ENCODE peak calls at places on chromosome 14, in eight cellular contexts. V is heart right ventricle, U is mucosa of descending colon, W is foreskin fibroblast, Q is cardiac fibroblast, L is astrocyte of the cerebellum, K is AG04449, I is astrocyte of the spinal cord. Y is an unnamed sample.

GRCh38 chr14:76696791-76697190 is 64.5 kb upstream of the VASH1 start:
- DNase-seq in K (no peak), W (no peak), Q (no peak), I (no peak), V (no peak), L (no peak), U (no peak), Y (no peak)

GRCh38 chr14:106883218-106883692 is 1356.9 kb downstream of the TMEM121 start:
- DNase-seq in I (no peak), U (peak), Q (peak), V (peak), W (no peak), L (no peak), K (no peak), Y (no peak)

GRCh38 chr14:48586099-48586498 is 910.7 kb upstream of the MDGA2 start:
- DNase-seq in I (no peak), U (no peak), Q (no peak), L (no peak), K (no peak), V (no peak), W (no peak), Y (no peak)

GRCh38 chr14:83988274-83988673 is 1541.7 kb upstream of the FLRT2 start:
- DNase-seq in U (no peak), I (no peak), V (no peak), Q (peak), K (no peak), W (no peak), L (no peak), Y (no peak)

GRCh38 chr14:69317780-69318179 is 57.8 kb downstream of the GALNT16 start:
- DNase-seq in K (no peak), V (no peak), I (no peak), L (no peak), W (peak), U (peak), Q (no peak), Y (no peak)

GRCh38 chr14:51310453-51311074 is 70.5 kb downstream of the TMX1 start:
- DNase-seq in U (peak), K (no peak), L (peak), Q (peak), W (peak), I (peak), V (no peak), Y (no peak)

GRCh38 chr14:21059842-21060589 is 2.4 kb downstream of the RNASE8 start:
- DNase-seq in I (no peak), L (no peak), K (no peak), V (no peak), U (no peak), W (no peak), Q (no peak), Y (no peak)

GRCh38 chr14:81535399-81536124 is 1.9 kb upstream of the SEL1L start:
- DNase-seq in U (no peak), W (no peak), K (no peak), L (no peak), Q (no peak), V (no peak), I (no peak), Y (no peak)

GRCh38 chr14:104361921-104362681 is 217.5 kb upstream of the C14orf180 start:
- DNase-seq in U (no peak), W (no peak), K (no peak), Q (no peak), L (no peak), V (no peak), I (no peak), Y (no peak)

GRCh38 chr14:72443991-72444431 is 449.9 kb downstream of the DPF3 start:
- DNase-seq in L (no peak), V (no peak), I (no peak), U (peak), K (no peak), Q (no peak), W (no peak), Y (no peak)

GRCh38 chr14:21711360-21711961 is 37.8 kb upstream of the OR4E1 start:
- DNase-seq in L (peak), I (peak), U (peak), W (peak), V (no peak), Q (peak), K (peak), Y (peak)

GRCh38 chr14:104865631-104866441 is 768 bp downstream of the CEP170B start:
- DNase-seq in K (peak), I (peak), Q (peak), U (peak), L (peak), W (peak), V (peak), Y (no peak)

GRCh38 chr14:78197088-78197487 is 26.9 kb downstream of the NRXN3 start:
- DNase-seq in K (no peak), I (no peak), Q (no peak), V (no peak), W (no peak), U (no peak), L (no peak), Y (no peak)

GRCh38 chr14:36083317-36083716 is 93.2 kb downstream of the PTCSC3 start:
- DNase-seq in I (no peak), L (no peak), V (no peak), U (no peak), Q (no peak), K (no peak), W (no peak), Y (no peak)

GRCh38 chr14:95840094-95840493 is 36.5 kb upstream of the TUNAR start:
- DNase-seq in W (no peak), K (no peak), I (no peak), L (no peak), U (no peak), V (no peak), Q (no peak), Y (no peak)

GRCh38 chr14:100446572-100446971 is 123.4 kb downstream of the SLC25A47 start:
- DNase-seq in U (no peak), L (no peak), K (no peak), I (no peak), V (no peak), W (no peak), Q (no peak), Y (peak)

GRCh38 chr14:105422695-105423487 is 3.3 kb downstream of the MTA1 start:
- DNase-seq in V (no peak), W (no peak), K (no peak), I (no peak), U (no peak), L (no peak), Q (no peak), Y (no peak)

GRCh38 chr14:74333909-74334308 is 14.4 kb upstream of the VRTN start:
- DNase-seq in U (no peak), W (peak), V (no peak), L (peak), I (peak), Q (peak), K (peak), Y (peak)

GRCh38 chr14:51121096-51121495 is 26.2 kb upstream of the TRIM9 start:
- DNase-seq in I (no peak), L (no peak), V (no peak), Q (peak), W (no peak), K (no peak), U (no peak), Y (no peak)

GRCh38 chr14:37992489-37992888 is 215.2 kb upstream of the SSTR1 start:
- DNase-seq in K (no peak), I (no peak), Q (no peak), V (no peak), U (no peak), W (no peak), L (no peak), Y (no peak)

GRCh38 chr14:21428930-21429329 is 27.0 kb downstream of the CHD8 start:
- DNase-seq in L (no peak), I (peak), K (no peak), W (no peak), Q (no peak), U (peak), V (peak), Y (no peak)

GRCh38 chr14:61530296-61530695 is 165.0 kb upstream of the HIF1A start:
- DNase-seq in V (no peak), L (no peak), K (no peak), I (no peak), W (no peak), U (no peak), Q (no peak), Y (no peak)

GRCh38 chr14:33564774-33565630 is 385.9 kb downstream of the EGLN3 start:
- DNase-seq in K (peak), V (no peak), Q (peak), U (no peak), I (peak), L (peak), W (no peak), Y (peak)

GRCh38 chr14:74655597-74656389 is 43.8 kb upstream of the LTBP2 start:
- DNase-seq in U (no peak), I (peak), V (no peak), Q (peak), W (peak), L (no peak), K (peak), Y (peak)

GRCh38 chr14:73460691-73461127 is 2.4 kb upstream of the NUMB start:
- DNase-seq in Q (peak), I (peak), L (no peak), U (peak), V (no peak), W (peak), K (no peak), Y (no peak)

GRCh38 chr14:90109858-90110257 is 48.1 kb downstream of the KCNK13 start:
- DNase-seq in K (no peak), W (no peak), U (no peak), I (no peak), L (no peak), Q (peak), V (no peak), Y (no peak)

GRCh38 chr14:65179918-65180724 is 77.8 kb upstream of the MAX start:
- DNase-seq in L (peak), Q (peak), K (no peak), U (peak), W (peak), V (no peak), I (peak), Y (peak)

DNA sequence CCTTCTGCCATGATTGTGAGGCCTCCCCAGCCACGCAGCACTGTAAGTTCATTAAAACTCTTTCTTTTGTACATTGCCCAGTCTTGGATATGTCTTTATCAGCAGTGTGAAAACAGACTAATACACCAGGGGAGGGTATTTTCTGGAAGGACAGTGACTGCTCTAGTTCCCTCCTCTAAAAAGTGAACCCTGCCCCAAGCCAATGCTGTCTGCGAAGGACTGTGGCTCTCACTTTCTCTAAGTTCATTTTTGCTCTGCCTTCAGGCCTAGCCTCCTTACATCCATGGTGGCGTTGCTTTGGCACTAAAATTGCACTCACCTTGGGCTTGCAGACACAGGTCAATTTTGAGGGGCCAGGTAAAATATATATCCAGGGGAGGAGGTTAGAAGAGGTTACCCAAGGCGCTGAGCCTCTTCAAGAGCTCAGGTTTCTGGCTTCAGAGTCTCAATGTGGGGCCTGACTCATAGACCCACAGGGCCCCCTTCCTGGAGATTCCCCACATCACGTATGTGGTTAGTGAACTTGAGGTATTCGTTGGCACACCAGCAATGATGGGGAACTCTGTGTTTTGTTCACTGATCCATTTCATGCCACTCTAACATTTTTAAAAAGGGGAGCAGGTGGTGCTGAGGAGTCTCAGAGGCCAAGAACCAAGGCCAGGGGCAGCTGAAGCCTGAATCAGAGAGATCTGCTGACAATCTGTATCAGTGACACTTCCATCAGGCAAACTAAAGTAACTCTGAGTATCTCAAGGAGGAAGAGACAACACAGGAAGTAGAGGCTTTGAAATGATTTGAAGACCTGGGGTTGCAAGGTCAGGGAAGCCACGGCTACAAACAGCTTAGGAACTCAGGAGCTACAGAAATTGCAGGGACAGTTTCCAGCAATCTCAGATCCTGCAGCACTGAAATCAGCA is 323.3 kb downstream of the VRK1 start:
- DNase-seq in W (no peak), Q (no peak), U (peak), I (no peak), L (no peak), K (no peak), V (no peak), Y (no peak)
- H3K4me3 ChIP-seq in W (no peak), Q (no peak), U (no peak), I (no peak), L (no peak), K (no peak), V (no peak), Y (no peak)

GRCh38 chr14:29664515-29664914 is 263.1 kb downstream of the PRKD1 start:
- DNase-seq in V (no peak), Q (no peak), I (no peak), L (no peak), K (no peak), U (no peak), W (no peak), Y (no peak)

GRCh38 chr14:29671034-29671433 is 256.6 kb downstream of the PRKD1 start:
- DNase-seq in W (no peak), U (no peak), K (peak), V (no peak), I (peak), Q (peak), L (peak), Y (no peak)

GRCh38 chr14:29663281-29663801 is 264.3 kb downstream of the PRKD1 start:
- DNase-seq in L (no peak), U (no peak), K (no peak), V (no peak), W (no peak), Q (peak), I (no peak), Y (no peak)

DNA sequence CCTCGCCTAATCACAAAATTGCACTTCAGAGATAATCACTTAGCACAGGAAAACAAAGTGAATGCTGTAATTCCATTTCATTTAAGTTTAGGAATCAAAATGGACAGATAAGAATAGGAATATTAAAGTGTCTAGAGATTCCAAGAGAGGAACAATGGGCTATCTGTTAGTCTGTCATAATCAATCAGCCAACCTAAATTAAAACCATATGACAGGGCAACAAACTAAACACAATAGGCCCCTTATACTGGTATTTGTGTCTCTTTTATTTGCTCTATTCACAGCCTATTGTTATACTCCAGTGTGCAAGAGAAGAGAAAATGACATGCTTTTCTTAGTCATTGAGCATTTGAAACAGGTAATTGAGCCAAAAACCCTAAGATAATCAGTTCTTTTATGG is 259.4 kb downstream of the PRKD1 start:
- DNase-seq in L (no peak), V (no peak), Q (no peak), W (no peak), K (no peak), I (no peak), U (no peak), Y (no peak)
- TF ChIP-seq CTCF in L (no peak), V (no peak), Q (no peak), W (no peak), K (no peak), I (no peak), U (no peak), Y (no peak)

GRCh38 chr14:63899953-63900352 is 47.1 kb downstream of the SYNE2 start:
- DNase-seq in L (no peak), V (no peak), Q (no peak), K (no peak), W (no peak), I (no peak), U (no peak), Y (no peak)
- H3K4me3 ChIP-seq in L (no peak), V (no peak), Q (no peak), K (no peak), W (no peak), I (no peak), U (no peak), Y (no peak)

GRCh38 chr14:93206793-93207467 is at the start of the genes GON7 and UBR7:
- DNase-seq in K (peak), I (peak), W (peak), U (peak), Q (peak), V (peak), L (peak), Y (peak)
- TF ChIP-seq CTCF in K (peak), I (no peak), W (no peak), U (peak), Q (no peak), V (no peak), L (peak), Y (peak)

DNA sequence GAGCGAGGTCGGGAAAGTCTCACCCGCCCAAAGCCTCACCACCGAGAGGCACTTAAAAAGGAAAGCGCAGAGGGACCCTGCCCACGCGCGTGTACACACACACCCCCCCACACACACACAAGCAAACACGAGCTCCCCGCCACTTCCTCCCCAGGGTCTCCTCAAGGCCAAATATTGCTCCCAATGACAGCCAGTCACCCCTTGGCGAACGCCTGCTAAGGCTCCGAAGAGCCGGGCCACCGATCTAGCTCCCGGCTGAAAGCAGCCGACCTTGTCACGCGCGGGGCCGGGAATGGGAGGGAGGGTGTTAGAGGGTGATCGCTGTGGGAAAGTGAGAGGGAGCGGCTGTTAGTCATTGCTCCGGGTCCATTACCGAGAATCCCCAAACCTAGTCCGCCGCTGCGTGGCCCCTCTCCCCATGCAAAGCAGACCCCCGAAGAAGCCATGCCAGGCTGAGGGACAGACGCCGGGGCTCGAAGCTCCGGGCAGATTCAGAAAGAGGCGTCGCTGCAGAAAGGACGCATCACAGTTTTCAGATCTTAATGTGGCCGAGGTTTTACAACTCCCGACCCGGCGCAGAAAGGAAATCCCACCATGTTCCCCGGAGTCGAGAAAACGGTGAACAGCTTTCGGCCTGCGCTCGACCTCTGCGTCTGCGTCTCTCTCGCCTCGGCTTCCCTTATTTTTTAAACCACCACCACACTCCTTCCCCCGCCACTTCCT is 2.6 kb downstream of the BMP4 start:
- DNase-seq in Q (peak), W (peak), L (no peak), U (peak), I (peak), K (no peak), V (peak), Y (no peak)
- H3K4me3 ChIP-seq in Q (peak), W (peak), L (peak), U (peak), I (peak), K (peak), V (peak), Y (peak)

Y was measured in retinal pigment epithelial cell.